ENCODE peak calls at places on chromosomes 4 and X, in four cellular contexts. C is endothelial cell; R is CD4-positive, alpha-beta T cell; U is pancreas. E is an unnamed sample.

GRCh38 chr4:26015906-26016305 is 101.9 kb downstream of the SMIM20 start:
- DNase-seq in C (no peak), U (no peak), R (no peak), E (no peak)

GRCh38 chrX:50081282-50081955 is 119.4 kb downstream of the AKAP4 start:
- DNase-seq in R (no peak), C (peak; percentile 23), U (no peak), E (peak; percentile 60)

GRCh38 chr4:48105230-48105629 is 28.8 kb downstream of the TXK start:
- DNase-seq in C (no peak), U (no peak), R (no peak), E (no peak)

GRCh38 chr4:156749791-156750403 is 221.7 kb downstream of the PDGFC start:
- DNase-seq in C (no peak), R (no peak), U (no peak), E (no peak)

GRCh38 chr4:73431813-73432168 is 4.2 kb upstream of the AFP start:
- DNase-seq in R (no peak), U (no peak), C (no peak), E (no peak)

GRCh38 chr4:57037982-57038604 is 59.4 kb downstream of the POLR2B start:
- DNase-seq in C (peak; percentile 84), R (no peak), U (peak; percentile 82), E (no peak)

GRCh38 chr4:37446016-37446415 is 201.5 kb downstream of the NWD2 start:
- DNase-seq in R (no peak), U (no peak), C (no peak), E (no peak)

GRCh38 chr4:121072836-121073362 is 564 bp upstream of the NDNF start:
- DNase-seq in C (peak; percentile 37), R (no peak), U (peak; percentile 44), E (no peak)

GRCh38 chr4:142824368-142824767 is 21.7 kb downstream of the INPP4B start:
- DNase-seq in R (no peak), C (no peak), U (no peak), E (no peak)

GRCh38 chr4:7960790-7961655 is 21.4 kb upstream of the AFAP1 start:
- DNase-seq in U (no peak), R (no peak), C (no peak), E (no peak)

DNA sequence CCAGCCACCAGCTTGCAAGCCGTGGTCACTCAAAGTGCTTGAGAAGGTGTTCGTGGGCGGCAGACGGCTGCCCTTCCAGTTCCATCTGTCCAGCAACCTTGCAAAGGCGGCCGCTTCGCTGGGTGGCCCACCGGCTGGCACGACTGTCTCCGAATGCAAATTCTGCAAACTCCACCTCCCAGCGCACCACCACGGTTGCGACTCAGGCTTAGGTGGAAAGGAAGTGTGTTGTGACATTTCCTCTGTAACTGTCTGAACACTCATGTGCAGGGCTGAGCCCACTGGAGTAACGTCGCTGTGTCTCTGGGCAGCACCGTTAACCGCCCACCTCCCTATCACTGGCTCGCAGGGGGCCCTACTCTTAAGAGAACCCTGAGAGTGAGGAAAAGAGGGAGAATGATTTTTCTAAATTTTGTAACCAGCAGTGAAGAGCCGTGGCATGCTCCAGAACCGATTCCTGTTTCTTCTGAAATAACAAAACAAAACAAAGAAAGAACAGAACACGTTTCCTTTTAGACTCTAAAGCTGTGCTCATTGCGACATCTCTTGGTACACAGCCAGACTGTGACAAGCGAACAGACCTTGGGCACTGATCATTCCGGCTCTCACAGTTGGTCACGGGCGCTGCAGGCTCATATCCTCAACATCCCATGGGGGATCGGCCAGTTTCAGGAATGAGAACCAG is at the start of gene P2RY8:
- DNase-seq in R (peak; percentile 74), C (no peak), U (no peak), E (peak; percentile 83)
- TF ChIP-seq CTCF in R (peak; percentile 19), C (no peak), U (no peak), E (no peak)

GRCh38 chr4:6674500-6675149 is 19.1 kb upstream of the S100P start:
- DNase-seq in U (no peak), R (peak; percentile 60), C (no peak), E (peak; percentile 72)
- TF ChIP-seq CTCF in U (peak; percentile 13), R (peak; percentile 78), C (no peak), E (peak; percentile 25)

GRCh38 chr4:108060686-108061321 is 71.1 kb downstream of the HADH start:
- DNase-seq in C (no peak), U (no peak), R (no peak), E (no peak)

GRCh38 chr4:108058685-108059440 is 69.2 kb downstream of the HADH start:
- DNase-seq in C (no peak), U (no peak), R (no peak), E (no peak)

GRCh38 chr4:108055787-108056186 is 66.1 kb downstream of the HADH start:
- DNase-seq in U (no peak), R (no peak), C (no peak), E (no peak)

GRCh38 chr4:108056418-108056817 is 66.7 kb downstream of the HADH start:
- DNase-seq in R (no peak), U (no peak), C (no peak), E (no peak)

GRCh38 chr4:108060164-108060563 is 70.5 kb downstream of the HADH start:
- DNase-seq in R (no peak), U (no peak), C (peak; percentile 14), E (no peak)
- TF ChIP-seq CTCF in R (peak; percentile 12), U (no peak), C (no peak), E (no peak)

DNA sequence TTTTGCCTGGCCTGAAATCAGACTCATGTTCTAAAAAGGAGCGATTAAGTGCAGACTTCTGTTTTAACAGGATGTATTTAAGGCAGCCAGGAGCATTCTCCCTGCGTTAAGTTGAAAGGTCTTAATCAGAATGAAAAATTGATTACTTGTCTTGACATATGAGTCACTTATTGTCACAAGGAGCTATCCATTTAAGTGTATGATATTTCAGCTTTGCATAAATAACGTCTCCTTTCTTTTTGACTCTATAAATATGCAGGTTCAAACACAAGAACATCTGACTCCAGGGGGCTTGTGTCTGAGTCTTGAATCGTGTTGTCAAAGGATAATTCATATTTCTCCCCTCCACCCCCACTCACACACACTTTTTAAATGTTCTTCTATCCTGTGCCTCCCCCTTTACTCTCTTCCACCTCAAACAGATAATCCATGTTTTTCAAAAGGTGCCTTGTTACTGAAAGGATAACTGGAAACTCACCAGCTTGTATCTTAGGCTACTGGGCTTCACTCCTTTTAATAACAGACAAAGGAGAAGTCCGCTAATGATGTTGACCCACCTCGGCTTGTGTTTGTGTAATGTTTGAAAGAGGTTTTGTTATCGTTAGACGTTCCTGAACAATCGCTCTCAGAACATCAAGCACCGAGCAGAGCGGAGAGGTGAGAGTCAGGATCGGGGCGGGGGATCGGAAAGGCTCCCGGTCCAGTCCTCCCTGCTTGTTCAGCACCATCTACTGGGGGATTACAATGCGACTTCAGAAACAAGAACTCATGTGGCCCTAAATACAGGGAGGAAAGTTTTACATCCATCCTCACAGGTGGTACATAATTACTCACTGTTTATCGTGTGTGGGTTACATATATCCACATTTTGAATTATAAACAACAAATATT is 107.5 kb upstream of the RPL34 start:
- DNase-seq in U (no peak), R (peak; percentile 19), C (peak; percentile 40), E (peak; percentile 20)
- TF ChIP-seq CTCF in U (no peak), R (peak; percentile 29), C (no peak), E (no peak)

DNA sequence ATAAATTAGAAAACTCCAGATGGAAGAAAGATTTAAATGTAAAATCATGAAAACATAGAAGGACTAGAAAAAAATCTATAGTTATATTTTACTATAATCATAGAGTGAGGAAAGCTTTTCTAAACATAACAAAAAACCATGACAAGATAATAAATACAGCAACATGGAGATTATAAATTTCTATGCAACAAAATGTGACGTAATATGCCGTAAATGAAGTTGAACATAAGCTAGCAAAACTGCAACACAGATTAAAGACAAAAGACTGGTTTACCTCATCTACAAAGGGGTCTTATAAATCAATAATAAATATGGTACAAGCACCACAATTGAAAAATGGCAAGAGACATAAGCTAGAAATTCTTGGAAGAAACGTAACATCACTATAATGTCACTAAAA is 140.4 kb downstream of the C4orf33 start:
- DNase-seq in R (no peak), C (no peak), U (no peak), E (no peak)
- TF ChIP-seq CTCF in R (no peak), C (no peak), U (no peak), E (no peak)

DNA sequence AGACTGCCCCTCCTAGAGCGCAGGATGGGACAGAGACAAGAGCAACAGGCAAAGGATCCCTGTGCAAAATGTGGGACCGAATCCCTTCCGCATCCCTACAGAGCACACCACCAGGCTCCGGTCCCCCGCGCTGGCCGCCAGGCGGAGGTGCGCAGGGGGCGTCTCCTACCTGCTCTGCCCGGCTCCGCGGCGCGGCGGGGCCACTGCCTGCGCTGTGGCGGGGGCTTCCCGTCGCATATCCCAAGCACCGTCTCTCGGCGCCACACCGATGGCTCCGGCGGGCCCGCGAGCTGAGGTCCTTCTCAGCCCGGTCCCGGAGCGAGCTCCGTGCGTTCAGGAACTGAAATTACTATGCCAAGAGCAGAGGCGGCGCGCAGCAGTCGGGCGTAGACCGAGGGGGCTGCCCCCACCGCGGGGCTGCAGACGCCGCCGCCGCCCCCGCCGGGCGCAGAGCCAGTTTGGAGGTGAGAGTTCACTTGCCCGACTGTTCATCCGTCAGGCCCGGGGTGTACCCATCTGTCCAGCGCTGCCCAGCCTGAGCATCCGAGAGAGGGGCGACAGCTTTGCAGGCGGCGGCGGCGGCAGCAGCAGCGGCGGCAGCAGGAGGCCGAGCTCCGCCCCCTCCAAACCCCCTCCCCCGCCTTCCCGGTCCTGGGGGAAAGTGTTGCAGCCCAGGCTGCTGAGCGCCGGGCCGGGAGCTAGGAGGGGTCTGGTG is at the start of gene GPRIN3:
- DNase-seq in C (peak; percentile 57), R (peak; percentile 56), U (peak; percentile 86), E (peak; percentile 82)
- TF ChIP-seq CTCF in C (no peak), R (no peak), U (no peak), E (no peak)

DNA sequence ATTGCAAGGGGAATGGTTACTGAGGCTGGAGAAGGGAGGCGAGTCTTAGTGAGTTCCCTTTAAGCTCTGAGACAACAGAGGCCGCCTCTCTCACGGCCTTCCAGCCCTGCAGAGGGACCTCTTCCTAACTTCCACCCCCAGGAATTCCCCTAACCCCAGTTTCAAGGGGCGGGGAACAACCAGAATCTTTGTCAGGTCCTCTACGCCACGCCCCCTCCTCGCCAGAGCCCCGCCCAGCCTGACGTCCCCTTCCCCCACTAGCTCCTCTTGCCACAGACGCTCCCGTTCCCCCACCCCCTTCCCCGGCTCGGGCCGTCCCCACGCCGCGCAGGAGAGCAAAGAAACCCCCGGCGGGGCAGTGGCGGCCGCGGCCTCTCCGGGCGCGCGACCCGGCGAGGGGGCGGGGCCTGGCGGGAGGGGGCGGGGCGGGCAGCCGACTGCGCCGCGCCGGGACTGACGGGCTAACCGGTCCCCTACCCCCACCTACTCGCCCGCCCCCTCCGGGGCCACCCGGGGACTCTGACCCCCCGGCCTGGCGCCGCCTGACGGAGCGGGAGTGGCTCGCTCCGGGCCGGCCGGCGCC is 12.2 kb upstream of the TMEM156 start:
- DNase-seq in U (peak; percentile 93), C (peak; percentile 92), R (peak; percentile 92), E (peak; percentile 89)
- TF ChIP-seq CTCF in U (no peak), C (no peak), R (no peak), E (no peak)

DNA sequence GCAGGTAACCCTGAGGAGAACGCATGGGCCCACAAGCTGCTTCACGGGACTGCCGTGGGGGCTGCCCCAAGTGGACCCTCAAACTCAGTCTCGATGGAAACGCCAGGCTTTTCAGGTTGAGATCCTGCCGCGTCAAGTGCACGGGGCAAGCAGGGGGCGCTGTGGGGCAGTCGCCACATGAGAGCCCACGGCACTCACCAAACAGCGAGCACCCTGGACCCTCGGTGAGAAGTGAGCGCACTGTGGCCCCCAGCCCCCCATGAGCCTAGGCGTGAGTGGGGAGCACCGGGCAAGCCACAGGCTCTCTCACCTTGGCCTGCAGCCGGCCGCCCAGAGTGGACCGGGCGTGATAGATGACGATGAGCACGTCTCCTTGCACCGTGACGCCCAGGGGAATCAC is 50.9 kb upstream of the CPLX1 start:
- DNase-seq in R (no peak), U (peak; percentile 40), C (peak; percentile 36), E (no peak)
- TF ChIP-seq CTCF in R (no peak), U (no peak), C (peak; percentile 54), E (no peak)